ENCODE peak calls at places on chromosome 14, in four cellular contexts. B is activated CD4-positive, alpha-beta T cell treated with anti-CD3 and anti-CD28 coated beads for 36 hours; V is left ventricle myocardium superior; U is esophagus mucosa. T is an unnamed sample.

GRCh38 chr14:59455411-59455810 is 9.8 kb downstream of the GPR135 start:
- ATAC-seq in B (no peak), V (no peak), U (no peak), T (no peak)

GRCh38 chr14:35196571-35196970 is 74.2 kb downstream of the PRORP start:
- ATAC-seq in B (peak), V (no peak), U (peak), T (peak)

GRCh38 chr14:72049462-72049861 is 117.2 kb downstream of the RGS6 start:
- ATAC-seq in B (peak), V (no peak), U (no peak), T (peak)

GRCh38 chr14:102316048-102316745 is 3.3 kb upstream of the ZNF839 start:
- ATAC-seq in B (no peak), V (no peak), U (no peak), T (no peak)

GRCh38 chr14:20711275-20712069 is 22.9 kb downstream of the ANG start:
- ATAC-seq in B (no peak), V (no peak), U (no peak), T (no peak)

GRCh38 chr14:62304172-62304571 is 542.0 kb downstream of the SNAPC1 start:
- ATAC-seq in B (no peak), V (no peak), U (no peak), T (no peak)

GRCh38 chr14:94380225-94381148 is 7.9 kb downstream of the SERPINA1 start:
- ATAC-seq in B (peak), V (no peak), U (no peak), T (peak)

GRCh38 chr14:33068626-33069025 is 129.9 kb downstream of the NPAS3 start:
- ATAC-seq in B (no peak), V (no peak), U (no peak), T (no peak)

GRCh38 chr14:93720076-93720815 is 68.0 kb downstream of the PRIMA1 start:
- ATAC-seq in B (no peak), V (no peak), U (no peak), T (no peak)

GRCh38 chr14:24662753-24663152 is 28.8 kb upstream of the GZMB start:
- ATAC-seq in B (no peak), V (peak), U (no peak), T (no peak)

T was measured in activated T-helper 17 cell treated with anti-CD3 and anti-CD28 coated beads, Interleukin-2, amount 50 U/mL, for 72 hours.